ENCODE peak calls at places on chromosomes 11 and 22, in seven cellular contexts. O, S, R, Q, J, M and D are unnamed samples.

GRCh38 chr11:97361812-97362378 is 972.1 kb downstream of the JRKL start:
- DNase-seq in O (no peak), S (no peak), R (no peak), Q (peak; percentile 26), J (no peak), M (peak; percentile 1), D (no peak)

GRCh38 chr11:110435780-110436717 is 6.3 kb downstream of the FDX1 start:
- DNase-seq in O (no peak), S (no peak), R (no peak), Q (peak; percentile 48), J (peak; percentile 26), M (peak; percentile 50), D (no peak)

GRCh38 chr11:1772270-1773130 is 8.8 kb upstream of the CTSD start:
- DNase-seq in O (peak; percentile 68), S (peak; percentile 80), R (no peak), Q (peak; percentile 92), J (peak; percentile 98), M (peak; percentile 88), D (peak; percentile 93)

GRCh38 chr11:17986007-17986710 is 26.7 kb downstream of the SERGEF start:
- DNase-seq in O (no peak), S (no peak), R (no peak), Q (peak; percentile 80), J (no peak), M (peak; percentile 82), D (no peak)

GRCh38 chr11:61923166-61924015 is 6.0 kb upstream of the RAB3IL1 start:
- DNase-seq in O (no peak), S (peak; percentile 72), R (no peak), Q (peak; percentile 86), J (no peak), M (peak; percentile 84), D (peak; percentile 92)

GRCh38 chr11:106765849-106766248 is 252.4 kb downstream of the GUCY1A2 start:
- DNase-seq in O (no peak), S (no peak), R (no peak), Q (no peak), J (no peak), M (no peak), D (no peak)

GRCh38 chr11:130786987-130787688 is 129.1 kb downstream of the SNX19 start:
- DNase-seq in O (peak; percentile 58), S (no peak), R (no peak), Q (no peak), J (no peak), M (peak; percentile 27), D (peak; percentile 85)

GRCh38 chr22:31843526-31843925 is 89.7 kb downstream of the DEPDC5 start:
- DNase-seq in O (no peak), S (no peak), R (no peak), Q (no peak), J (no peak), M (no peak), D (no peak)

GRCh38 chr22:43151251-43152000 is at the start of gene TSPO:
- DNase-seq in O (peak; percentile 38), S (peak; percentile 60), R (peak; percentile 88), Q (peak; percentile 59), J (peak; percentile 53), M (peak; percentile 29), D (no peak)

GRCh38 chr11:20048246-20048645 is 112.0 kb downstream of the DBX1 start:
- DNase-seq in O (no peak), S (no peak), R (no peak), Q (no peak), J (no peak), M (peak; percentile 78), D (no peak)

GRCh38 chr11:126341760-126342161 is 13.7 kb upstream of the ST3GAL4 start:
- DNase-seq in O (peak; percentile 31), S (no peak), R (no peak), Q (peak; percentile 71), J (peak; percentile 80), M (peak; percentile 68), D (no peak)

GRCh38 chr11:122681731-122682130 is 26.2 kb downstream of the UBASH3B start:
- DNase-seq in O (no peak), S (no peak), R (no peak), Q (no peak), J (peak; percentile 71), M (no peak), D (no peak)

GRCh38 chr11:58494096-58494495 is 13.8 kb downstream of the OR5B21 start:
- DNase-seq in O (no peak), S (no peak), R (no peak), Q (no peak), J (no peak), M (peak; percentile 63), D (no peak)

GRCh38 chr22:35150163-35151107 is 84.5 kb downstream of the ISX start:
- DNase-seq in O (peak; percentile 40), S (peak; percentile 84), R (peak; percentile 55), Q (peak; percentile 55), J (peak; percentile 71), M (peak; percentile 33), D (no peak)

GRCh38 chr22:49106136-49106930 is 721.3 kb downstream of the BRD1 start:
- DNase-seq in O (no peak), S (no peak), R (no peak), Q (no peak), J (no peak), M (no peak), D (no peak)

GRCh38 chr11:134637091-134638015 is 225.3 kb upstream of the B3GAT1 start:
- DNase-seq in O (no peak), S (no peak), R (no peak), Q (no peak), J (no peak), M (no peak), D (peak; percentile 74)

GRCh38 chr22:36886016-36886415 is 25.2 kb downstream of the NCF4 start:
- DNase-seq in O (no peak), S (no peak), R (no peak), Q (no peak), J (no peak), M (no peak), D (no peak)

GRCh38 chr11:72758690-72759389 is 6.6 kb upstream of the ARAP1 start:
- DNase-seq in O (no peak), S (no peak), R (no peak), Q (peak; percentile 95), J (no peak), M (peak; percentile 23), D (no peak)

DNA sequence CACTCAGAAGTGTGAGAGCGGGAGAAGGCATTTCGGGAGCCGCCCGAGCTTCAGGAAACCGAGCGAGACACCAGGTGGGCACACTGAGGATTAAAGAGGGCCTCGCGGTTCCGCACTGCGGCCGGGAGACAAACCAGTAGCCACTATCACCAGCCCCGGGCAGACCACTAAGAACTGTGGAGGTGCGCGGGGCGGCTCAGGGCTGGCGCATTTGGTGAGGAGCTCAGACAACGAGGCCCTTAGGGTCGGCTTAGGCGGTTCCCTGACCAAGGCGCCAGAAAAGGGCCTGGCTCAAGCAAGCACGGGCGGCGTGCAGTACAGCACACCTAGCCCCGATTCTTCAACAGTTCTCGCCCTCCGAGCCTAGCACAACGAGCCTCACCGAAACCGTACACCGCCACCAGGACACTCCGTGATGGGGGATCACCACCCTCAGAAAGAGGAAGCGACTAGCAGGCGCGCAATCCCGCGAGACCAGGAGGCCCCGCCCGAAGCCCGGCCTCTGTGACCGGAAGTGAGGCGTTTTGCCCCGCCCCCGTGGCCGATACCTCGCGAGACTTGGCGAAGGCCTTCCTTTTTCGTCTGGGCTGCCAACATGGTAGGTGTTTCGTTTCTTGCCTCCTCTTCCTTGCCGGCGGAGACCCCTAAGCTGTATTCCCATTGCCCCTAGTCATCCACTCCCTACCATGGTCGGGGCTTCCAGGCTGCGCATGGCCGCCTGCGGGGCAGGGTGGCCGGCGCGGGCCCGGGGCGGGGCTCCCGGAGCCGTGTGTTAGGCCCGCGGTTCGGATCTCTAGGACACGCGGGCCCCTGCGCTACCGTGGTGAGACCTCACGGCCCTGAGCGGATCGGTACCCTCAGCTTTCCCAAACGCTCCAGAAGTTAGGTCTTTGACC is at the start of the genes RPL27A and TRIM66:
- DNase-seq in O (peak; percentile 97), S (peak; percentile 97), R (peak; percentile 92), Q (peak; percentile 97), J (peak; percentile 95), M (peak; percentile 96), D (peak; percentile 99)
- TF ChIP-seq CTCF in O (peak; percentile 7), S (peak; percentile 19), R (no peak), Q (no peak), J (no peak), M (peak; percentile 31), D (no peak)

DNA sequence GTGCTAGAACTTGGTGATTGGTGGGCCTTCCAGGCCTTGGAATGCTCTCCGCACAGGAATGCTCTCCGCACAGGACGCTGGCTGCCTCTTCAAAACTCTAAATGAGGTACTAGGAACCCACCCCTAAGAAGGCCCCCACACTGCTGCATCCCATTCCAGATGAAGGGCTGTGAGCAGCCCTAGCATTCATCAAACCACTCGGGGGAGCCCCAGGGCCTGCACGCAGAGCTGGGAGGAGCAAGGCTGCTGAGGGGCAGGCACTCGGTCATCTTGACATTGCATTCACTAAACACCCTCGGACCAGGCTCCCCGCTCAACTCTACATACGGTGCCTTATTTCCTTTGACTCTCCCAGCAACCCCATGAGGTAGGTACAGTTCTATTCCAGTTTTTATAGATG is 49.2 kb upstream of the EMID1 start:
- DNase-seq in O (no peak), S (peak; percentile 72), R (peak; percentile 50), Q (peak; percentile 30), J (peak; percentile 63), M (no peak), D (no peak)
- TF ChIP-seq CTCF in O (no peak), S (peak; percentile 54), R (peak; percentile 20), Q (peak; percentile 42), J (peak; percentile 45), M (no peak), D (no peak)

GRCh38 chr11:91513734-91514133 is 710.9 kb upstream of the FAT3 start:
- DNase-seq in O (no peak), S (no peak), R (no peak), Q (no peak), J (no peak), M (no peak), D (no peak)
- TF ChIP-seq CTCF in O (no peak), S (peak; percentile 57), R (no peak), Q (no peak), J (no peak), M (no peak), D (peak; percentile 60)

GRCh38 chr11:26764825-26765224 is 43.0 kb upstream of the SLC5A12 start:
- DNase-seq in O (no peak), S (no peak), R (no peak), Q (no peak), J (no peak), M (no peak), D (no peak)

GRCh38 chr11:26765323-26765722 is 43.5 kb upstream of the SLC5A12 start:
- DNase-seq in O (no peak), S (no peak), R (no peak), Q (peak; percentile 34), J (peak; percentile 24), M (no peak), D (no peak)

GRCh38 chr11:26766996-26767395 is 45.1 kb upstream of the SLC5A12 start:
- DNase-seq in O (no peak), S (no peak), R (no peak), Q (peak; percentile 29), J (no peak), M (no peak), D (no peak)

GRCh38 chr11:26762089-26762488 is 40.2 kb upstream of the SLC5A12 start:
- DNase-seq in O (no peak), S (no peak), R (no peak), Q (no peak), J (no peak), M (no peak), D (no peak)

DNA sequence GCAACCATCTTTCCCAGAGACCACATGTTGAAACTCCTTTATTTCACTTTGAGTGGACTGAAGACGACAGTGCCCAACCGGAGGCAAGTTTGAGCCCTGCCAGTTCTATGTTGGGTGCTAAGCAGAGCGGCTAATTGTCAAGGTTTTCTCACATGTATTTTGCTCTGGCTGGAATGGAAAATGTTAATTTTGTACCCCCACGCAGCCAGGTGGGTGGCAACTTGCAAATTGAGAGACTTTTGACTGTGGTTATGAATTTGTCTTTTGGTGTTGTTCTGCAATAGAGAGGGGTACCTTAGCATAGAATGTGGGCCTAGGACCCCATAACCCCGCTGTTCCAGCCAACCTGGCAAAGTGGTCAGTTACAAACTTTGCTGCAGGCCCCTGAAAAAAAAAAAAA is 42.5 kb upstream of the SLC5A12 start:
- DNase-seq in O (no peak), S (no peak), R (no peak), Q (no peak), J (no peak), M (no peak), D (no peak)
- TF ChIP-seq CTCF in O (no peak), S (no peak), R (no peak), Q (no peak), J (no peak), M (no peak), D (no peak)